ENCODE peak calls at places on chromosomes 4 and X, in ten cellular contexts. One of them, this sample, is unnamed.

GRCh38 chrX:153909024-153909979 is 4.8 kb downstream of the AVPR2 start:
- DNase-seq in T follicular helper cell: no peak
- DNase-seq in retinal pigment epithelial cell: no peak
- DNase-seq in left lung: peak
- DNase-seq in RPMI8226: no peak
- DNase-seq in naive B cell: no peak
- DNase-seq in EH: peak
- DNase-seq in smooth muscle cell of the brain vasculature: no peak
- DNase-seq in WTC11: peak
- DNase-seq in T-helper 2 cell: no peak
- DNase-seq in this sample: no peak

GRCh38 chrX:139932077-139932900 is 564 bp downstream of the ATP11C start:
- DNase-seq in T-helper 2 cell: peak
- DNase-seq in left lung: peak
- DNase-seq in naive B cell: peak
- DNase-seq in smooth muscle cell of the brain vasculature: no peak
- DNase-seq in T follicular helper cell: peak
- DNase-seq in WTC11: peak
- DNase-seq in RPMI8226: peak
- DNase-seq in retinal pigment epithelial cell: no peak
- DNase-seq in EH: peak
- DNase-seq in this sample: peak

GRCh38 chrX:14864626-14865025 is 8.2 kb downstream of the FANCB start:
- DNase-seq in left lung: no peak
- DNase-seq in WTC11: no peak
- DNase-seq in T follicular helper cell: no peak
- DNase-seq in smooth muscle cell of the brain vasculature: no peak
- DNase-seq in RPMI8226: no peak
- DNase-seq in EH: peak
- DNase-seq in naive B cell: no peak
- DNase-seq in retinal pigment epithelial cell: no peak
- DNase-seq in T-helper 2 cell: no peak
- DNase-seq in this sample: no peak

GRCh38 chr4:37661643-37662221 is 24.4 kb downstream of the RELL1 start:
- DNase-seq in left lung: no peak
- DNase-seq in smooth muscle cell of the brain vasculature: no peak
- DNase-seq in T follicular helper cell: no peak
- DNase-seq in retinal pigment epithelial cell: no peak
- DNase-seq in naive B cell: no peak
- DNase-seq in WTC11: no peak
- DNase-seq in RPMI8226: no peak
- DNase-seq in EH: peak
- DNase-seq in T-helper 2 cell: no peak
- DNase-seq in this sample: no peak

GRCh38 chrX:106168107-106168506 is at the start of gene PWWP3B:
- DNase-seq in EH: no peak
- DNase-seq in RPMI8226: no peak
- DNase-seq in retinal pigment epithelial cell: peak
- DNase-seq in smooth muscle cell of the brain vasculature: no peak
- DNase-seq in T-helper 2 cell: no peak
- DNase-seq in WTC11: peak
- DNase-seq in naive B cell: no peak
- DNase-seq in T follicular helper cell: no peak
- DNase-seq in left lung: peak
- DNase-seq in this sample: no peak

GRCh38 chr4:5616331-5616950 is 91.9 kb downstream of the EVC2 start:
- DNase-seq in retinal pigment epithelial cell: no peak
- DNase-seq in WTC11: no peak
- DNase-seq in RPMI8226: no peak
- DNase-seq in smooth muscle cell of the brain vasculature: no peak
- DNase-seq in T-helper 2 cell: no peak
- DNase-seq in T follicular helper cell: no peak
- DNase-seq in naive B cell: no peak
- DNase-seq in left lung: no peak
- DNase-seq in EH: no peak
- DNase-seq in this sample: no peak

GRCh38 chr4:154727540-154727939 is 16.3 kb upstream of the LRAT start:
- DNase-seq in T follicular helper cell: no peak
- DNase-seq in T-helper 2 cell: no peak
- DNase-seq in WTC11: no peak
- DNase-seq in left lung: no peak
- DNase-seq in RPMI8226: no peak
- DNase-seq in naive B cell: no peak
- DNase-seq in EH: no peak
- DNase-seq in smooth muscle cell of the brain vasculature: no peak
- DNase-seq in retinal pigment epithelial cell: no peak
- DNase-seq in this sample: no peak

GRCh38 chr4:38154251-38154650 is 194.1 kb downstream of the PTTG2 start:
- DNase-seq in T-helper 2 cell: no peak
- DNase-seq in retinal pigment epithelial cell: no peak
- DNase-seq in naive B cell: no peak
- DNase-seq in left lung: no peak
- DNase-seq in WTC11: no peak
- DNase-seq in smooth muscle cell of the brain vasculature: no peak
- DNase-seq in EH: no peak
- DNase-seq in T follicular helper cell: no peak
- DNase-seq in RPMI8226: no peak
- DNase-seq in this sample: no peak

GRCh38 chr4:10140866-10141759 is 24.5 kb upstream of the WDR1 start:
- DNase-seq in T-helper 2 cell: no peak
- DNase-seq in WTC11: peak
- DNase-seq in T follicular helper cell: no peak
- DNase-seq in retinal pigment epithelial cell: no peak
- DNase-seq in naive B cell: no peak
- DNase-seq in left lung: no peak
- DNase-seq in EH: no peak
- DNase-seq in RPMI8226: no peak
- DNase-seq in smooth muscle cell of the brain vasculature: no peak
- DNase-seq in this sample: no peak

GRCh38 chrX:53153581-53153980 is 59.6 kb downstream of the KANTR start:
- DNase-seq in smooth muscle cell of the brain vasculature: no peak
- DNase-seq in naive B cell: no peak
- DNase-seq in RPMI8226: no peak
- DNase-seq in EH: no peak
- DNase-seq in retinal pigment epithelial cell: no peak
- DNase-seq in WTC11: no peak
- DNase-seq in T-helper 2 cell: no peak
- DNase-seq in left lung: no peak
- DNase-seq in T follicular helper cell: no peak
- DNase-seq in this sample: no peak

GRCh38 chrX:94058728-94059382 is 384.8 kb downstream of the FAM133A start:
- DNase-seq in retinal pigment epithelial cell: no peak
- DNase-seq in RPMI8226: peak
- DNase-seq in WTC11: peak
- DNase-seq in left lung: no peak
- DNase-seq in EH: no peak
- DNase-seq in T-helper 2 cell: no peak
- DNase-seq in T follicular helper cell: no peak
- DNase-seq in naive B cell: no peak
- DNase-seq in smooth muscle cell of the brain vasculature: no peak
- DNase-seq in this sample: no peak

GRCh38 chrX:106897259-106897658 is 5.9 kb downstream of the RIPPLY1 start:
- DNase-seq in WTC11: no peak
- DNase-seq in naive B cell: no peak
- DNase-seq in T follicular helper cell: no peak
- DNase-seq in EH: peak
- DNase-seq in RPMI8226: no peak
- DNase-seq in smooth muscle cell of the brain vasculature: no peak
- DNase-seq in left lung: no peak
- DNase-seq in retinal pigment epithelial cell: no peak
- DNase-seq in T-helper 2 cell: no peak
- DNase-seq in this sample: no peak

GRCh38 chr4:7393491-7394183 is 41.1 kb downstream of the PSAPL1 start:
- DNase-seq in retinal pigment epithelial cell: no peak
- DNase-seq in T-helper 2 cell: no peak
- DNase-seq in WTC11: no peak
- DNase-seq in naive B cell: no peak
- DNase-seq in RPMI8226: no peak
- DNase-seq in EH: no peak
- DNase-seq in left lung: peak
- DNase-seq in T follicular helper cell: no peak
- DNase-seq in smooth muscle cell of the brain vasculature: no peak
- DNase-seq in this sample: peak

GRCh38 chr4:37728064-37728463 is 41.9 kb upstream of the RELL1 start:
- DNase-seq in T follicular helper cell: no peak
- DNase-seq in naive B cell: no peak
- DNase-seq in retinal pigment epithelial cell: no peak
- DNase-seq in EH: no peak
- DNase-seq in smooth muscle cell of the brain vasculature: no peak
- DNase-seq in T-helper 2 cell: no peak
- DNase-seq in left lung: no peak
- DNase-seq in WTC11: no peak
- DNase-seq in RPMI8226: no peak
- DNase-seq in this sample: no peak

GRCh38 chrX:39633293-39633692 is 464.5 kb downstream of the BCOR start:
- DNase-seq in smooth muscle cell of the brain vasculature: no peak
- DNase-seq in WTC11: no peak
- DNase-seq in naive B cell: no peak
- DNase-seq in RPMI8226: no peak
- DNase-seq in T-helper 2 cell: no peak
- DNase-seq in retinal pigment epithelial cell: no peak
- DNase-seq in EH: peak
- DNase-seq in left lung: no peak
- DNase-seq in T follicular helper cell: no peak
- DNase-seq in this sample: no peak

GRCh38 chrX:101785142-101785541 is 125.5 kb upstream of the ARMCX2 start:
- DNase-seq in RPMI8226: no peak
- DNase-seq in T-helper 2 cell: no peak
- DNase-seq in smooth muscle cell of the brain vasculature: no peak
- DNase-seq in left lung: no peak
- DNase-seq in retinal pigment epithelial cell: no peak
- DNase-seq in WTC11: no peak
- DNase-seq in EH: no peak
- DNase-seq in T follicular helper cell: no peak
- DNase-seq in naive B cell: no peak
- DNase-seq in this sample: no peak

GRCh38 chr4:121662225-121662624 is 34.6 kb downstream of the ANXA5 start:
- DNase-seq in smooth muscle cell of the brain vasculature: no peak
- DNase-seq in EH: no peak
- DNase-seq in WTC11: no peak
- DNase-seq in T follicular helper cell: no peak
- DNase-seq in retinal pigment epithelial cell: no peak
- DNase-seq in naive B cell: no peak
- DNase-seq in left lung: no peak
- DNase-seq in T-helper 2 cell: no peak
- DNase-seq in RPMI8226: no peak
- DNase-seq in this sample: no peak

GRCh38 chr4:39464886-39465501 is 6.1 kb downstream of the LIAS start:
- DNase-seq in naive B cell: no peak
- DNase-seq in EH: peak
- DNase-seq in retinal pigment epithelial cell: no peak
- DNase-seq in T follicular helper cell: no peak
- DNase-seq in WTC11: no peak
- DNase-seq in smooth muscle cell of the brain vasculature: peak
- DNase-seq in left lung: no peak
- DNase-seq in RPMI8226: peak
- DNase-seq in T-helper 2 cell: no peak
- DNase-seq in this sample: no peak

GRCh38 chr4:184343400-184344177 is 125.9 kb upstream of the ENPP6 start:
- DNase-seq in T-helper 2 cell: peak
- DNase-seq in WTC11: peak
- DNase-seq in retinal pigment epithelial cell: peak
- DNase-seq in naive B cell: peak
- DNase-seq in EH: peak
- DNase-seq in left lung: no peak
- DNase-seq in RPMI8226: peak
- DNase-seq in smooth muscle cell of the brain vasculature: no peak
- DNase-seq in T follicular helper cell: peak
- DNase-seq in this sample: peak

GRCh38 chr4:1329408-1330371 is 17.3 kb upstream of the UVSSA start:
- DNase-seq in RPMI8226: no peak
- DNase-seq in WTC11: no peak
- DNase-seq in smooth muscle cell of the brain vasculature: no peak
- DNase-seq in T follicular helper cell: peak
- DNase-seq in EH: no peak
- DNase-seq in retinal pigment epithelial cell: no peak
- DNase-seq in T-helper 2 cell: no peak
- DNase-seq in naive B cell: no peak
- DNase-seq in left lung: peak
- DNase-seq in this sample: no peak

GRCh38 chrX:152641996-152642395 is 4.3 kb downstream of the GABRQ start:
- DNase-seq in RPMI8226: peak
- DNase-seq in EH: peak
- DNase-seq in smooth muscle cell of the brain vasculature: no peak
- DNase-seq in T follicular helper cell: no peak
- DNase-seq in naive B cell: no peak
- DNase-seq in WTC11: peak
- DNase-seq in left lung: no peak
- DNase-seq in retinal pigment epithelial cell: no peak
- DNase-seq in T-helper 2 cell: no peak
- DNase-seq in this sample: no peak

GRCh38 chrX:96004386-96004785 is 680.3 kb upstream of the DIAPH2 start:
- DNase-seq in T-helper 2 cell: no peak
- DNase-seq in EH: peak
- DNase-seq in left lung: no peak
- DNase-seq in T follicular helper cell: no peak
- DNase-seq in WTC11: no peak
- DNase-seq in retinal pigment epithelial cell: peak
- DNase-seq in smooth muscle cell of the brain vasculature: no peak
- DNase-seq in naive B cell: no peak
- DNase-seq in RPMI8226: no peak
- DNase-seq in this sample: no peak

GRCh38 chr4:65773636-65774035 is 103.3 kb upstream of the EPHA5 start:
- DNase-seq in EH: no peak
- DNase-seq in naive B cell: no peak
- DNase-seq in T follicular helper cell: no peak
- DNase-seq in RPMI8226: no peak
- DNase-seq in T-helper 2 cell: no peak
- DNase-seq in left lung: no peak
- DNase-seq in retinal pigment epithelial cell: no peak
- DNase-seq in WTC11: no peak
- DNase-seq in smooth muscle cell of the brain vasculature: no peak
- DNase-seq in this sample: no peak

GRCh38 chr4:136636155-136636554 is 896.1 kb downstream of the PCDH18 start:
- DNase-seq in retinal pigment epithelial cell: no peak
- DNase-seq in WTC11: no peak
- DNase-seq in smooth muscle cell of the brain vasculature: no peak
- DNase-seq in naive B cell: no peak
- DNase-seq in RPMI8226: no peak
- DNase-seq in T follicular helper cell: no peak
- DNase-seq in left lung: peak
- DNase-seq in EH: no peak
- DNase-seq in T-helper 2 cell: no peak
- DNase-seq in this sample: no peak

GRCh38 chr4:99022566-99022965 is 27.0 kb downstream of the METAP1 start:
- DNase-seq in WTC11: no peak
- DNase-seq in smooth muscle cell of the brain vasculature: no peak
- DNase-seq in T follicular helper cell: no peak
- DNase-seq in RPMI8226: no peak
- DNase-seq in retinal pigment epithelial cell: no peak
- DNase-seq in left lung: no peak
- DNase-seq in T-helper 2 cell: no peak
- DNase-seq in naive B cell: no peak
- DNase-seq in EH: no peak
- DNase-seq in this sample: no peak

GRCh38 chr4:5037553-5038551 is 13.4 kb upstream of the STK32B start:
- DNase-seq in EH: peak
- DNase-seq in T-helper 2 cell: no peak
- DNase-seq in WTC11: no peak
- DNase-seq in RPMI8226: no peak
- DNase-seq in naive B cell: no peak
- DNase-seq in smooth muscle cell of the brain vasculature: no peak
- DNase-seq in retinal pigment epithelial cell: peak
- DNase-seq in T follicular helper cell: no peak
- DNase-seq in left lung: no peak
- DNase-seq in this sample: no peak

GRCh38 chr4:36172650-36173049 is 71.7 kb downstream of the ARAP2 start:
- DNase-seq in retinal pigment epithelial cell: no peak
- DNase-seq in WTC11: no peak
- DNase-seq in EH: no peak
- DNase-seq in T follicular helper cell: no peak
- DNase-seq in smooth muscle cell of the brain vasculature: no peak
- DNase-seq in naive B cell: no peak
- DNase-seq in T-helper 2 cell: no peak
- DNase-seq in RPMI8226: no peak
- DNase-seq in left lung: no peak
- DNase-seq in this sample: no peak

GRCh38 chr4:126777649-126778048 is 855.1 kb upstream of the INTU start:
- DNase-seq in WTC11: no peak
- DNase-seq in retinal pigment epithelial cell: no peak
- DNase-seq in RPMI8226: no peak
- DNase-seq in T follicular helper cell: no peak
- DNase-seq in EH: peak
- DNase-seq in T-helper 2 cell: no peak
- DNase-seq in smooth muscle cell of the brain vasculature: peak
- DNase-seq in left lung: no peak
- DNase-seq in naive B cell: no peak
- DNase-seq in this sample: no peak